ENCODE peak calls at places on chromosomes 7 and 10, in ten cellular contexts. A is PC-3, U is psoas muscle, B is upper lobe of right lung, V is heart left ventricle, P is GM23248, Q is K562, G is BE2C, Z is OCI-LY7, Y is SJSA1. S is an unnamed sample. For H3K4me1, the result is how much of the 10 kb centered on the place peaks cover.

GRCh38 chr7:143299840-143300239 is 11.7 kb downstream of the CASP2 start:
- DNase-seq in A (peak), Q (peak), G (peak), B (no peak), U (no peak), V (no peak), Z (peak), P (peak), Y (no peak), S (no peak)

GRCh38 chr10:110513949-110514348 is 16.2 kb downstream of the DUSP5 start:
- DNase-seq in U (no peak), B (no peak), P (no peak), Z (no peak), G (no peak), V (no peak), Y (no peak), Q (no peak), A (no peak), S (no peak)

GRCh38 chr7:157499835-157500153 is 163.0 kb downstream of the DNAJB6 start:
- DNase-seq in Y (no peak), P (no peak), Q (no peak), G (no peak), B (peak), U (peak), A (no peak), V (no peak), Z (no peak), S (peak)

GRCh38 chr10:110447886-110448285 is 49.8 kb upstream of the DUSP5 start:
- DNase-seq in Z (no peak), Q (no peak), Y (no peak), B (no peak), V (no peak), P (no peak), U (no peak), A (no peak), G (no peak), S (no peak)

GRCh38 chr7:87210506-87210905 is 9.0 kb downstream of the TMEM243 start:
- DNase-seq in A (no peak), Q (no peak), G (peak), Z (no peak), B (no peak), U (no peak), Y (no peak), V (no peak), P (no peak), S (no peak)

GRCh38 chr10:79243211-79244067 is 103.8 kb upstream of the PPIF start:
- DNase-seq in Z (peak), Q (no peak), V (peak), U (peak), B (peak), Y (no peak), P (peak), G (peak), A (no peak), S (no peak)

GRCh38 chr10:57657164-57657765 is 610.4 kb downstream of the IPMK start:
- DNase-seq in Q (peak), G (peak), B (no peak), V (no peak), P (peak), U (no peak), Y (peak), A (peak), Z (peak), S (peak)

GRCh38 chr7:16684935-16685334 is 39.0 kb downstream of the BZW2 start:
- DNase-seq in Q (no peak), P (no peak), Y (no peak), Z (peak), U (no peak), A (peak), G (no peak), B (no peak), V (no peak), S (no peak)

GRCh38 chr7:16396766-16397496 is 24.4 kb downstream of the CRPPA start:
- DNase-seq in B (no peak), V (no peak), P (peak), U (no peak), Q (no peak), Y (no peak), G (no peak), Z (no peak), A (no peak), S (no peak)

GRCh38 chr10:109187677-109188076 is 735.6 kb downstream of the XPNPEP1 start:
- DNase-seq in U (no peak), Q (no peak), B (no peak), A (no peak), Z (no peak), V (no peak), Y (no peak), P (no peak), G (no peak), S (no peak)

GRCh38 chr10:112761256-112761655 is 188.8 kb upstream of the TCF7L2 start:
- DNase-seq in G (no peak), U (no peak), P (no peak), Y (no peak), Z (no peak), A (no peak), V (no peak), Q (no peak), B (no peak), S (no peak)

GRCh38 chr7:23275906-23276305 is 23.2 kb upstream of the MALSU1 start:
- DNase-seq in Y (no peak), Q (no peak), B (no peak), P (no peak), G (peak), Z (no peak), U (no peak), V (no peak), A (no peak), S (no peak)

GRCh38 chr7:152333134-152333533 is 102.7 kb downstream of the KMT2C start:
- DNase-seq in A (no peak), Y (no peak), V (no peak), B (no peak), Q (no peak), G (no peak), P (no peak), Z (no peak), U (no peak), S (no peak)

GRCh38 chr7:6551016-6551511 is at the start of gene GRID2IP:
- DNase-seq in P (no peak), A (no peak), Z (no peak), Y (no peak), B (no peak), V (no peak), Q (no peak), U (no peak), G (no peak), S (no peak)

GRCh38 chr7:152459724-152460251 is 24.0 kb upstream of the KMT2C start:
- DNase-seq in Q (peak), A (peak), G (peak), V (peak), Z (peak), Y (no peak), B (peak), U (peak), P (peak), S (no peak)

GRCh38 chr7:147879116-147879750 is 711.3 kb upstream of the C7orf33 start:
- DNase-seq in G (no peak), A (peak), Y (no peak), Z (no peak), Q (no peak), V (no peak), P (no peak), B (no peak), U (no peak), S (no peak)

GRCh38 chr7:116356979-116357378 is 142.6 kb upstream of the CAV2 start:
- DNase-seq in Y (no peak), A (no peak), P (no peak), Z (no peak), V (no peak), G (no peak), Q (no peak), U (no peak), B (no peak), S (no peak)
- H3K4me1 ChIP-seq in Y (half or more), A (half or more), P (half or more), Z (under half), V (half or more), G (under half), Q (under half), U (under half), B (under half), S (under half)

DNA sequence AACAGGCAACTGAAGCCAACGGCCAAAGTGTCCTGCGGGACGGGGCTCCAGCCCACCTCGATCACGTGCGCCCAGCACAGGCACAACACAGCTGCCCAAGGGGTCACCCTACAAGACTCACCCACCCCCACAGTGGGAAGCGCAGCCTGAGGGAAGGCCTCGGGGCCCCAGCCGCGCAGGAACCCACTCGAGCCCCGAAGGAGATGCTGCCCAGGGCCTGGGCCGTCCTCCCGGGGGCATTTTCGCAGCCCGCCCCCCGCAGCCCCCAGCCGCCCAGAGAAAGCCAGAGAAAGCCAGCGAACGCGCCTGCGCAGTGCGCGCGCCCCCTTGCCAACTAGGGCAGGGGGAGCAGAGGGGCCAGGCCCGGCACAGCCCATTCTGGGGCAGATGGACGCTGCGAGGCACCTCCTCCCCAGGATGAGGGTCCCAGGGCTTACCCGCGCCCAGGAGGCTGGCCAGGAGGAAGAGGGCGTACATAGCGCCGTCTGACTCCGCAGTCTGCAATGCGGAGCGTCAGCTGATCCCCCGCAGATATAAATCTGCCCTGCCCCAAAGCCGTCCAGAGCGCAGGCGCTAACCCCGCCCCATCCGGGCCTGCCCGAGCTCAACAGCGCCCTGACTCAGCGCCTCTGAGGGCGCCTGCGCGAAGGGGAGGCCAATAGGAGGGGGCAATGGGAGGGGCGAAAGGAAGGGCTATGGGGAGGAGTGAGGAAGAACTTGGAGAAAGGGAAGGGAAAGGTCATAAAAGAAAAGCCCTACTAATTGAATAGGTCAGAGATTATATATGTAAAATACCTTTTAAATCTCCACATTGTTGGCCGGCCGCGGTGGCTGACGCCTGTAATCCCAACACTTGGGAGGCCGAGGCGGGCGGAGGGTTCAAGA is at the start of gene PSAP:
- DNase-seq in V (peak), Z (peak), P (peak), Y (peak), G (peak), Q (peak), A (peak), U (peak), B (peak), S (peak)
- H3K4me1 ChIP-seq in V (under half), Z (half or more), P (under half), Y (under half), G (under half), Q (under half), A (under half), U (under half), B (under half), S (under half)

GRCh38 chr10:93550634-93551033 is 15.8 kb upstream of the FFAR4 start:
- DNase-seq in B (no peak), Q (no peak), U (no peak), G (no peak), P (no peak), A (no peak), V (no peak), Z (no peak), Y (no peak), S (no peak)
- H3K4me1 ChIP-seq in B (under half), Q (under half), U (under half), G (under half), P (under half), A (under half), V (under half), Z (under half), Y (under half), S (under half)

DNA sequence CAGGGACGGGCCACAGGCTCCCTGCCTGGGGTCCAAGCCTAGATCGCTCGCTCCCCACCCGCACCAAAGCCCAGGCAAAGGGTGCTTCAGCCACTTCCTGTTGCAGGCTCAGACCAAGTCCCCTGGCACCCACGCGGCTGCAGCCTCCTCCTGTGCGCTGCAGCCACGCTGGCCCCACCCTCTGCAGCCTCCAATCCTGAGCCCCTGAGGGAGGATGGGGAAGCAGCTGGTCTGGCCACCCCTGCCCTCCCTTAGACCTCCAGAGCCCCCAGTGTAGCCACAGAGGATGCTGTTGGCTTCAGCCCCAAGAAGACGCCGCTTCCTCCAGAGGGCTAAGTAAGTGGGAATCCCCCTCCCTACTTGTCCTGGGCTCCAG is 9.3 kb downstream of the LIMK1 start:
- DNase-seq in P (peak), G (peak), A (no peak), B (peak), Y (no peak), Z (peak), U (peak), Q (no peak), V (peak), S (peak)
- H3K4me1 ChIP-seq in P (under half), G (under half), A (under half), B (under half), Y (under half), Z (half or more), U (under half), Q (under half), V (under half), S (under half)